ENCODE peak calls at places on chromosomes 16 and 17, in six cellular contexts. G is thoracic aorta; T is stimulated activated CD4-positive, alpha-beta T cell treated with anti-CD3 and anti-CD28 coated beads, Interleukin-4, amount 100 ng/mL, for 24 hours; J is natural killer cell; Q is HEK293T; O is NCI-H1105. A is an unnamed sample.

GRCh38 chr16:48511716-48512115 is 98.3 kb downstream of the N4BP1 start:
- DNase-seq in J (no peak), Q (no peak), T (no peak), G (no peak), O (no peak), A (no peak)

GRCh38 chr17:45794840-45795239 is 10.7 kb downstream of the CRHR1 start:
- DNase-seq in J (no peak), O (no peak), T (no peak), Q (peak; percentile 38), G (no peak), A (peak; percentile 56)

GRCh38 chr17:74937064-74938051 is 1.7 kb downstream of the OTOP3 start:
- DNase-seq in Q (no peak), T (no peak), J (no peak), O (no peak), G (no peak), A (peak; percentile 71)

GRCh38 chr17:77160032-77160876 is 19.5 kb downstream of the SEC14L1 start:
- DNase-seq in G (no peak), J (no peak), O (no peak), T (no peak), Q (no peak), A (no peak)

GRCh38 chr17:70034158-70034557 is 40.9 kb upstream of the KCNJ16 start:
- DNase-seq in O (no peak), G (no peak), T (no peak), J (no peak), Q (no peak), A (no peak)

GRCh38 chr17:60741031-60741430 is 63.4 kb downstream of the BCAS3 start:
- DNase-seq in Q (no peak), J (no peak), G (no peak), O (no peak), T (no peak), A (no peak)

GRCh38 chr17:80694992-80695912 is 150.6 kb downstream of the RPTOR start:
- DNase-seq in G (no peak), O (no peak), Q (no peak), T (peak; percentile 13), J (no peak), A (no peak)

GRCh38 chr17:78766225-78766624 is 15.8 kb downstream of the CYTH1 start:
- DNase-seq in J (no peak), T (no peak), G (no peak), Q (no peak), O (no peak), A (no peak)

GRCh38 chr17:79100405-79100804 is 25.8 kb downstream of the ENGASE start:
- DNase-seq in J (no peak), G (no peak), T (no peak), Q (no peak), O (no peak), A (no peak)